ENCODE peak calls at places on chromosome 13, in nine cellular contexts. One of them, this sample, is unnamed.

GRCh38 chr13:74651121-74651520 is 516.9 kb upstream of the KLF12 start:
- DNase-seq in thoracic aorta: no peak
- DNase-seq in AG09309: no peak
- DNase-seq in OCI-LY7: no peak
- DNase-seq in A549: no peak
- DNase-seq in PC-3: peak
- DNase-seq in heart left ventricle: no peak
- DNase-seq in left ventricle myocardium inferior: no peak
- DNase-seq in GM23338: no peak
- DNase-seq in this sample: no peak

GRCh38 chr13:106028916-106029315 is 506.5 kb downstream of the EFNB2 start:
- DNase-seq in thoracic aorta: no peak
- DNase-seq in AG09309: no peak
- DNase-seq in OCI-LY7: no peak
- DNase-seq in A549: no peak
- DNase-seq in PC-3: no peak
- DNase-seq in heart left ventricle: no peak
- DNase-seq in left ventricle myocardium inferior: no peak
- DNase-seq in GM23338: no peak
- DNase-seq in this sample: no peak

GRCh38 chr13:105116966-105117365 is 1418.5 kb downstream of the EFNB2 start:
- DNase-seq in thoracic aorta: no peak
- DNase-seq in AG09309: no peak
- DNase-seq in OCI-LY7: no peak
- DNase-seq in A549: no peak
- DNase-seq in PC-3: no peak
- DNase-seq in heart left ventricle: no peak
- DNase-seq in left ventricle myocardium inferior: no peak
- DNase-seq in GM23338: no peak
- DNase-seq in this sample: no peak

GRCh38 chr13:66965146-66965545 is 265.0 kb downstream of the PCDH9 start:
- DNase-seq in thoracic aorta: no peak
- DNase-seq in AG09309: no peak
- DNase-seq in OCI-LY7: no peak
- DNase-seq in A549: no peak
- DNase-seq in PC-3: no peak
- DNase-seq in heart left ventricle: no peak
- DNase-seq in left ventricle myocardium inferior: no peak
- DNase-seq in GM23338: no peak
- DNase-seq in this sample: no peak

GRCh38 chr13:25990801-25991200 is 61.0 kb downstream of the SHISA2 start:
- DNase-seq in thoracic aorta: no peak
- DNase-seq in AG09309: no peak
- DNase-seq in OCI-LY7: no peak
- DNase-seq in A549: no peak
- DNase-seq in PC-3: no peak
- DNase-seq in heart left ventricle: no peak
- DNase-seq in left ventricle myocardium inferior: no peak
- DNase-seq in GM23338: no peak
- DNase-seq in this sample: no peak

GRCh38 chr13:63540042-63540441 is 2124.4 kb upstream of the PCDH20 start:
- DNase-seq in thoracic aorta: no peak
- DNase-seq in AG09309: no peak
- DNase-seq in OCI-LY7: no peak
- DNase-seq in A549: no peak
- DNase-seq in PC-3: no peak
- DNase-seq in heart left ventricle: no peak
- DNase-seq in left ventricle myocardium inferior: no peak
- DNase-seq in GM23338: no peak
- DNase-seq in this sample: no peak

GRCh38 chr13:80348750-80349149 is 7.8 kb upstream of the SPRY2 start:
- DNase-seq in thoracic aorta: no peak
- DNase-seq in AG09309: no peak
- DNase-seq in OCI-LY7: no peak
- DNase-seq in A549: no peak
- DNase-seq in PC-3: no peak
- DNase-seq in heart left ventricle: no peak
- DNase-seq in left ventricle myocardium inferior: no peak
- DNase-seq in GM23338: no peak
- DNase-seq in this sample: no peak

GRCh38 chr13:18995259-18995873 is 186.3 kb downstream of the TUBA3C start:
- DNase-seq in thoracic aorta: no peak
- DNase-seq in AG09309: no peak
- DNase-seq in OCI-LY7: no peak
- DNase-seq in A549: no peak
- DNase-seq in PC-3: no peak
- DNase-seq in heart left ventricle: no peak
- DNase-seq in left ventricle myocardium inferior: no peak
- DNase-seq in GM23338: no peak
- DNase-seq in this sample: no peak

GRCh38 chr13:31742102-31742695 is 2.9 kb downstream of the RXFP2 start:
- DNase-seq in thoracic aorta: no peak
- DNase-seq in AG09309: peak
- DNase-seq in OCI-LY7: peak
- DNase-seq in A549: peak
- DNase-seq in PC-3: peak
- DNase-seq in heart left ventricle: peak
- DNase-seq in left ventricle myocardium inferior: peak
- DNase-seq in GM23338: peak
- DNase-seq in this sample: peak

GRCh38 chr13:105773887-105774538 is 761.4 kb downstream of the EFNB2 start:
- DNase-seq in thoracic aorta: no peak
- DNase-seq in AG09309: no peak
- DNase-seq in OCI-LY7: no peak
- DNase-seq in A549: peak
- DNase-seq in PC-3: peak
- DNase-seq in heart left ventricle: no peak
- DNase-seq in left ventricle myocardium inferior: no peak
- DNase-seq in GM23338: no peak
- DNase-seq in this sample: peak

GRCh38 chr13:104011505-104012270 is 945.5 kb upstream of the SLC10A2 start:
- DNase-seq in thoracic aorta: no peak
- DNase-seq in AG09309: no peak
- DNase-seq in OCI-LY7: no peak
- DNase-seq in A549: no peak
- DNase-seq in PC-3: peak
- DNase-seq in heart left ventricle: peak
- DNase-seq in left ventricle myocardium inferior: no peak
- DNase-seq in GM23338: peak
- DNase-seq in this sample: no peak

GRCh38 chr13:21106089-21106488 is 44.7 kb upstream of the LATS2 start:
- DNase-seq in thoracic aorta: no peak
- DNase-seq in AG09309: peak
- DNase-seq in OCI-LY7: no peak
- DNase-seq in A549: no peak
- DNase-seq in PC-3: peak
- DNase-seq in heart left ventricle: no peak
- DNase-seq in left ventricle myocardium inferior: no peak
- DNase-seq in GM23338: no peak
- DNase-seq in this sample: no peak

GRCh38 chr13:96834626-96835025 is 159.7 kb downstream of the OXGR1 start:
- DNase-seq in thoracic aorta: no peak
- DNase-seq in AG09309: no peak
- DNase-seq in OCI-LY7: no peak
- DNase-seq in A549: no peak
- DNase-seq in PC-3: no peak
- DNase-seq in heart left ventricle: no peak
- DNase-seq in left ventricle myocardium inferior: no peak
- DNase-seq in GM23338: no peak
- DNase-seq in this sample: no peak

GRCh38 chr13:26495749-26496148 is 61.7 kb upstream of the WASF3 start:
- DNase-seq in thoracic aorta: no peak
- DNase-seq in AG09309: no peak
- DNase-seq in OCI-LY7: no peak
- DNase-seq in A549: no peak
- DNase-seq in PC-3: no peak
- DNase-seq in heart left ventricle: no peak
- DNase-seq in left ventricle myocardium inferior: no peak
- DNase-seq in GM23338: no peak
- DNase-seq in this sample: no peak

GRCh38 chr13:112134150-112135075 is 67.5 kb downstream of the SOX1 start:
- DNase-seq in thoracic aorta: no peak
- DNase-seq in AG09309: no peak
- DNase-seq in OCI-LY7: no peak
- DNase-seq in A549: no peak
- DNase-seq in PC-3: no peak
- DNase-seq in heart left ventricle: no peak
- DNase-seq in left ventricle myocardium inferior: no peak
- DNase-seq in GM23338: no peak
- DNase-seq in this sample: no peak
- TF ChIP-seq CTCF in thoracic aorta: no peak
- TF ChIP-seq CTCF in AG09309: no peak
- TF ChIP-seq CTCF in OCI-LY7: no peak
- TF ChIP-seq CTCF in A549: no peak
- TF ChIP-seq CTCF in PC-3: no peak
- TF ChIP-seq CTCF in heart left ventricle: no peak
- TF ChIP-seq CTCF in left ventricle myocardium inferior: no peak
- TF ChIP-seq CTCF in GM23338: no peak
- TF ChIP-seq CTCF in this sample: no peak

GRCh38 chr13:114111577-114111976 is 20.8 kb downstream of the RASA3 start:
- DNase-seq in thoracic aorta: no peak
- DNase-seq in AG09309: no peak
- DNase-seq in OCI-LY7: no peak
- DNase-seq in A549: no peak
- DNase-seq in PC-3: no peak
- DNase-seq in heart left ventricle: peak
- DNase-seq in left ventricle myocardium inferior: no peak
- DNase-seq in GM23338: no peak
- DNase-seq in this sample: no peak
- H3K4me3 ChIP-seq in thoracic aorta: no peak
- H3K4me3 ChIP-seq in AG09309: no peak
- H3K4me3 ChIP-seq in OCI-LY7: no peak
- H3K4me3 ChIP-seq in A549: no peak
- H3K4me3 ChIP-seq in PC-3: no peak
- H3K4me3 ChIP-seq in heart left ventricle: no peak
- H3K4me3 ChIP-seq in left ventricle myocardium inferior: no peak
- H3K4me3 ChIP-seq in GM23338: no peak
- H3K4me3 ChIP-seq in this sample: no peak

GRCh38 chr13:45446181-45446580 is 18.6 kb upstream of the COG3 start:
- DNase-seq in thoracic aorta: no peak
- DNase-seq in AG09309: peak
- DNase-seq in OCI-LY7: no peak
- DNase-seq in A549: no peak
- DNase-seq in PC-3: no peak
- DNase-seq in heart left ventricle: no peak
- DNase-seq in left ventricle myocardium inferior: no peak
- DNase-seq in GM23338: no peak
- DNase-seq in this sample: no peak

GRCh38 chr13:45439781-45440462 is 21.7 kb upstream of the SLC25A30 start:
- DNase-seq in thoracic aorta: no peak
- DNase-seq in AG09309: no peak
- DNase-seq in OCI-LY7: no peak
- DNase-seq in A549: no peak
- DNase-seq in PC-3: no peak
- DNase-seq in heart left ventricle: no peak
- DNase-seq in left ventricle myocardium inferior: no peak
- DNase-seq in GM23338: no peak
- DNase-seq in this sample: no peak

GRCh38 chr13:45439000-45439399 is 20.8 kb upstream of the SLC25A30 start:
- DNase-seq in thoracic aorta: no peak
- DNase-seq in AG09309: no peak
- DNase-seq in OCI-LY7: no peak
- DNase-seq in A549: no peak
- DNase-seq in PC-3: no peak
- DNase-seq in heart left ventricle: no peak
- DNase-seq in left ventricle myocardium inferior: no peak
- DNase-seq in GM23338: no peak
- DNase-seq in this sample: peak

GRCh38 chr13:45445053-45445452 is 19.7 kb upstream of the COG3 start:
- DNase-seq in thoracic aorta: no peak
- DNase-seq in AG09309: no peak
- DNase-seq in OCI-LY7: no peak
- DNase-seq in A549: no peak
- DNase-seq in PC-3: no peak
- DNase-seq in heart left ventricle: no peak
- DNase-seq in left ventricle myocardium inferior: no peak
- DNase-seq in GM23338: no peak
- DNase-seq in this sample: no peak

DNA sequence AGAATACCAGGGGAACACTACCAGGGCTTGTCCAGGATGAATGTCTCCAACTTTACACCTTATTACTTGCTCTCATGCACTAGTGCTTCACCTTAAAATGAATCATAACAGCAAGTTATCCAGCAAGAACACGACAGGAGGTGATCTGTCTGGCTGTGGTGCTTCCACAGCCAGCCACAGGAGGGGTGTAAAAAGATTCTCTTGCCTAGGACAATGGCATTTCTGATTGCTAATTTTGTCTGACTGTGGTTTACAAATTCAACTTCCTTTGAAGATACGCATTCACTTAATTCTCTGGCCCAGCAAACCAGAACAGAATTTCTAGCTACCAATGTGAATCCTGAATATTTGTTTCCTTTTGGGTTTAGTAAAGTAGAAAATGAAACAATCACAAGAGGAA is 23.1 kb upstream of the COG3 start:
- DNase-seq in thoracic aorta: no peak
- DNase-seq in AG09309: no peak
- DNase-seq in OCI-LY7: no peak
- DNase-seq in A549: peak
- DNase-seq in PC-3: peak
- DNase-seq in heart left ventricle: no peak
- DNase-seq in left ventricle myocardium inferior: no peak
- DNase-seq in GM23338: no peak
- DNase-seq in this sample: peak
- TF ChIP-seq CTCF in thoracic aorta: no peak
- TF ChIP-seq CTCF in AG09309: peak
- TF ChIP-seq CTCF in OCI-LY7: peak
- TF ChIP-seq CTCF in A549: no peak
- TF ChIP-seq CTCF in PC-3: peak
- TF ChIP-seq CTCF in heart left ventricle: peak
- TF ChIP-seq CTCF in left ventricle myocardium inferior: peak
- TF ChIP-seq CTCF in GM23338: no peak
- TF ChIP-seq CTCF in this sample: peak

GRCh38 chr13:46126552-46127171 is 21.8 kb upstream of the CPB2 start:
- DNase-seq in thoracic aorta: no peak
- DNase-seq in AG09309: peak
- DNase-seq in OCI-LY7: peak
- DNase-seq in A549: peak
- DNase-seq in PC-3: peak
- DNase-seq in heart left ventricle: peak
- DNase-seq in left ventricle myocardium inferior: peak
- DNase-seq in GM23338: peak
- DNase-seq in this sample: peak

GRCh38 chr13:46129955-46130354 is 25.1 kb upstream of the CPB2 start:
- DNase-seq in thoracic aorta: no peak
- DNase-seq in AG09309: no peak
- DNase-seq in OCI-LY7: no peak
- DNase-seq in A549: no peak
- DNase-seq in PC-3: no peak
- DNase-seq in heart left ventricle: no peak
- DNase-seq in left ventricle myocardium inferior: no peak
- DNase-seq in GM23338: no peak
- DNase-seq in this sample: no peak

GRCh38 chr13:46131705-46132104 is 26.9 kb upstream of the CPB2 start:
- DNase-seq in thoracic aorta: no peak
- DNase-seq in AG09309: no peak
- DNase-seq in OCI-LY7: no peak
- DNase-seq in A549: no peak
- DNase-seq in PC-3: no peak
- DNase-seq in heart left ventricle: no peak
- DNase-seq in left ventricle myocardium inferior: no peak
- DNase-seq in GM23338: no peak
- DNase-seq in this sample: no peak

GRCh38 chr13:46127336-46128023 is 22.6 kb upstream of the CPB2 start:
- DNase-seq in thoracic aorta: no peak
- DNase-seq in AG09309: no peak
- DNase-seq in OCI-LY7: no peak
- DNase-seq in A549: no peak
- DNase-seq in PC-3: no peak
- DNase-seq in heart left ventricle: no peak
- DNase-seq in left ventricle myocardium inferior: no peak
- DNase-seq in GM23338: no peak
- DNase-seq in this sample: no peak

GRCh38 chr13:46129124-46129523 is 24.3 kb upstream of the CPB2 start:
- DNase-seq in thoracic aorta: no peak
- DNase-seq in AG09309: no peak
- DNase-seq in OCI-LY7: no peak
- DNase-seq in A549: no peak
- DNase-seq in PC-3: no peak
- DNase-seq in heart left ventricle: no peak
- DNase-seq in left ventricle myocardium inferior: no peak
- DNase-seq in GM23338: no peak
- DNase-seq in this sample: no peak
- H3K4me3 ChIP-seq in thoracic aorta: no peak
- H3K4me3 ChIP-seq in AG09309: no peak
- H3K4me3 ChIP-seq in OCI-LY7: no peak
- H3K4me3 ChIP-seq in A549: no peak
- H3K4me3 ChIP-seq in PC-3: no peak
- H3K4me3 ChIP-seq in heart left ventricle: no peak
- H3K4me3 ChIP-seq in left ventricle myocardium inferior: no peak
- H3K4me3 ChIP-seq in GM23338: no peak
- H3K4me3 ChIP-seq in this sample: no peak